ENCODE peak calls at places on chromosomes 2 and 18, in four cellular contexts. C, T, I and E are unnamed samples.

GRCh38 chr2:85501244-85501643 is 37.7 kb upstream of the MAT2A start:
- DNase-seq in C (no peak), T (no peak), I (no peak), E (peak; percentile 63)

GRCh38 chr2:10212827-10213226 is 89.9 kb upstream of the HPCAL1 start:
- DNase-seq in C (no peak), T (no peak), I (no peak), E (no peak)

GRCh38 chr2:10832228-10832936 is 19.8 kb upstream of the PDIA6 start:
- DNase-seq in C (peak; percentile 71), T (peak; percentile 23), I (peak; percentile 61), E (peak; percentile 88)

GRCh38 chr2:160279813-160280465 is 79.9 kb upstream of the ITGB6 start:
- DNase-seq in C (no peak), T (no peak), I (no peak), E (no peak)

GRCh38 chr2:215942194-215942593 is 71.2 kb downstream of the MREG start:
- DNase-seq in C (no peak), T (no peak), I (no peak), E (no peak)

GRCh38 chr2:174312581-174313234 is 22.0 kb upstream of the SP9 start:
- DNase-seq in C (no peak), T (no peak), I (no peak), E (no peak)

GRCh38 chr18:43680096-43680495 is 402.8 kb upstream of the SYT4 start:
- DNase-seq in C (no peak), T (no peak), I (no peak), E (no peak)

GRCh38 chr18:42310956-42311355 is 355.9 kb downstream of the PIK3C3 start:
- DNase-seq in C (no peak), T (no peak), I (no peak), E (no peak)

GRCh38 chr2:43049836-43050796 is 176.3 kb downstream of the ZFP36L2 start:
- DNase-seq in C (no peak), T (no peak), I (no peak), E (no peak)

GRCh38 chr2:200301953-200302628 is 4.4 kb upstream of the SPATS2L start:
- DNase-seq in C (no peak), T (no peak), I (no peak), E (no peak)

GRCh38 chr2:200383380-200384110 is 77.1 kb downstream of the SPATS2L start:
- DNase-seq in C (peak; percentile 63), T (no peak), I (no peak), E (no peak)

GRCh38 chr2:105100064-105100840 is 62.4 kb downstream of the MRPS9 start:
- DNase-seq in C (no peak), T (no peak), I (no peak), E (no peak)

GRCh38 chr2:19685713-19686112 is 216.1 kb downstream of the TTC32 start:
- DNase-seq in C (no peak), T (no peak), I (no peak), E (no peak)